ENCODE peak calls at places on chromosomes 7 and 10, in nine cellular contexts. L, I, K, N, D, W, M, X and Q are unnamed samples.

GRCh38 chr10:102781921-102782542 is 38.3 kb downstream of the WBP1L start:
- DNase-seq in K (no peak), D (peak), M (no peak), X (no peak), W (no peak), L (no peak), I (no peak), N (no peak), Q (no peak)

GRCh38 chr7:138565451-138566114 is 105.5 kb downstream of the TRIM24 start:
- DNase-seq in X (no peak), M (no peak), W (no peak), N (no peak), L (no peak), K (peak), I (no peak), D (peak), Q (no peak)

GRCh38 chr10:6047847-6048246 is 14.3 kb downstream of the IL2RA start:
- DNase-seq in M (no peak), W (no peak), X (no peak), N (no peak), I (no peak), K (no peak), D (no peak), L (no peak), Q (no peak)

GRCh38 chr7:156178857-156179256 is 366.6 kb upstream of the SHH start:
- DNase-seq in D (no peak), I (no peak), M (no peak), W (no peak), N (no peak), L (no peak), K (no peak), X (no peak), Q (no peak)

GRCh38 chr10:63157845-63158624 is 24.9 kb downstream of the NRBF2 start:
- DNase-seq in L (peak), N (no peak), I (peak), M (peak), W (peak), K (peak), X (peak), D (peak), Q (no peak)

GRCh38 chr7:17185690-17186070 is 112.8 kb upstream of the AHR start:
- DNase-seq in M (no peak), I (no peak), W (no peak), D (peak), L (no peak), K (peak), N (no peak), X (no peak), Q (no peak)

GRCh38 chr10:114684085-114684821 is 26.2 kb upstream of the ABLIM1 start:
- DNase-seq in X (no peak), N (no peak), I (no peak), L (no peak), M (no peak), K (no peak), D (peak), W (no peak), Q (no peak)

GRCh38 chr10:128898133-128898915 is 568.7 kb upstream of the MGMT start:
- DNase-seq in W (no peak), N (no peak), M (no peak), K (no peak), L (no peak), D (no peak), X (no peak), I (no peak), Q (no peak)

GRCh38 chr7:137916564-137916963 is 69.8 kb upstream of the DGKI start:
- DNase-seq in D (no peak), W (no peak), K (no peak), M (no peak), X (no peak), L (no peak), N (no peak), I (no peak), Q (no peak)

GRCh38 chr10:122643931-122644534 is 55.6 kb downstream of the C10orf120 start:
- DNase-seq in K (no peak), L (no peak), M (no peak), N (no peak), W (no peak), X (no peak), I (no peak), D (no peak), Q (no peak)

GRCh38 chr7:71132521-71133231 is 732 bp downstream of the GALNT17 start:
- DNase-seq in M (no peak), K (peak), N (no peak), D (no peak), W (no peak), X (no peak), I (no peak), L (no peak), Q (no peak)

GRCh38 chr10:5584895-5585516 is 60.2 kb downstream of the CALML3 start:
- DNase-seq in W (no peak), D (peak), I (no peak), N (no peak), L (no peak), M (no peak), X (no peak), K (no peak), Q (no peak)

GRCh38 chr10:5199398-5199797 is 2.8 kb downstream of the AKR1C4 start:
- DNase-seq in M (no peak), D (no peak), I (peak), K (no peak), W (no peak), X (no peak), L (no peak), N (no peak), Q (no peak)

GRCh38 chr7:17651926-17652385 is 288.3 kb downstream of the SNX13 start:
- DNase-seq in L (no peak), W (no peak), N (no peak), D (peak), M (no peak), K (no peak), I (no peak), X (no peak), Q (no peak)

GRCh38 chr7:80392229-80393169 is 119.4 kb downstream of the GNAT3 start:
- DNase-seq in M (peak), D (peak), X (no peak), W (no peak), N (no peak), L (no peak), I (no peak), K (peak), Q (no peak)

GRCh38 chr7:30308392-30308791 is 24.0 kb downstream of the ZNRF2 start:
- DNase-seq in K (peak), I (no peak), D (peak), X (no peak), L (no peak), W (no peak), M (no peak), N (no peak), Q (no peak)

GRCh38 chr10:18539335-18539734 is 112.1 kb downstream of the NSUN6 start:
- DNase-seq in D (no peak), W (no peak), N (no peak), K (no peak), L (no peak), I (no peak), M (no peak), X (no peak), Q (no peak)

GRCh38 chr7:55144333-55144954 is 125.6 kb downstream of the EGFR start:
- DNase-seq in N (no peak), K (no peak), L (no peak), I (peak), X (no peak), W (no peak), D (no peak), M (peak), Q (no peak)

GRCh38 chr7:44713680-44714335 is 34.8 kb upstream of the ZMIZ2 start:
- DNase-seq in D (no peak), K (no peak), N (no peak), L (no peak), X (no peak), W (no peak), I (no peak), M (no peak), Q (no peak)

GRCh38 chr10:84589526-84590205 is 261.3 kb downstream of the CCSER2 start:
- DNase-seq in K (no peak), I (no peak), N (no peak), M (no peak), L (no peak), D (no peak), X (no peak), W (no peak), Q (no peak)

GRCh38 chr7:129739427-129739826 is 127.9 kb downstream of the NRF1 start:
- DNase-seq in M (no peak), N (no peak), L (no peak), X (no peak), D (peak), I (no peak), W (no peak), K (no peak), Q (no peak)

GRCh38 chr10:112475565-112476233 is 28.7 kb downstream of the VTI1A start:
- DNase-seq in D (peak), K (peak), X (no peak), L (no peak), N (no peak), M (peak), I (no peak), W (no peak), Q (no peak)

GRCh38 chr10:103778358-103779139 is 76.8 kb downstream of the SH3PXD2A start:
- DNase-seq in D (no peak), I (no peak), X (no peak), W (no peak), K (no peak), L (no peak), M (no peak), N (no peak), Q (no peak)

GRCh38 chr10:132521466-132522102 is 16.0 kb upstream of the INPP5A start:
- DNase-seq in W (no peak), X (no peak), D (no peak), K (no peak), M (no peak), L (no peak), N (no peak), I (no peak), Q (peak)

GRCh38 chr10:6247041-6247712 is 44.4 kb downstream of the PFKFB3 start:
- DNase-seq in M (no peak), I (no peak), L (no peak), K (no peak), X (no peak), N (no peak), W (no peak), D (no peak), Q (no peak)

GRCh38 chr7:105677803-105678583 is 96.7 kb upstream of the EFCAB10 start:
- DNase-seq in W (peak), I (no peak), M (peak), X (peak), L (peak), N (peak), K (peak), D (no peak), Q (no peak)

GRCh38 chr10:128851726-128852125 is 615.3 kb upstream of the MGMT start:
- DNase-seq in K (no peak), D (no peak), N (no peak), X (no peak), L (no peak), I (no peak), W (no peak), M (no peak), Q (no peak)

GRCh38 chr10:28940158-28940888 is 263.0 kb downstream of the BAMBI start:
- DNase-seq in X (no peak), K (no peak), I (no peak), D (no peak), L (no peak), M (no peak), W (no peak), N (no peak), Q (no peak)

GRCh38 chr10:13439771-13440708 is 88.8 kb downstream of the BEND7 start:
- DNase-seq in L (peak), K (peak), D (no peak), X (peak), N (peak), W (peak), I (peak), M (no peak), Q (peak)

GRCh38 chr7:128794020-128794419 is 2.3 kb downstream of the CCDC136 start:
- DNase-seq in D (no peak), X (no peak), L (no peak), W (no peak), I (no peak), N (no peak), M (no peak), K (peak), Q (no peak)

GRCh38 chr10:45180507-45180906 is 134.9 kb downstream of the OR13A1 start:
- DNase-seq in L (no peak), D (no peak), W (no peak), X (no peak), K (no peak), M (no peak), I (no peak), N (no peak), Q (no peak)

GRCh38 chr7:28922618-28923331 is 35.4 kb downstream of the TRIL start:
- DNase-seq in W (peak), N (peak), M (peak), D (peak), K (peak), I (peak), X (peak), L (peak), Q (peak)

GRCh38 chr10:69786791-69787190 is 14.9 kb upstream of the COL13A1 start:
- DNase-seq in M (peak), X (no peak), W (no peak), L (no peak), N (no peak), K (peak), I (peak), D (peak), Q (no peak)

GRCh38 chr10:74977913-74978847 is 133.3 kb upstream of the SAMD8 start:
- DNase-seq in M (peak), L (peak), W (peak), D (no peak), K (peak), X (peak), I (no peak), N (no peak), Q (no peak)

GRCh38 chr10:116694927-116695268 is 47.5 kb downstream of the HSPA12A start:
- DNase-seq in L (no peak), I (no peak), M (no peak), D (no peak), K (no peak), X (no peak), W (no peak), N (no peak), Q (no peak)

GRCh38 chr7:112204776-112205347 is 1.3 kb downstream of the DOCK4 start:
- DNase-seq in K (peak), I (no peak), W (no peak), L (peak), M (no peak), D (no peak), X (peak), N (no peak), Q (no peak)